ENCODE peak calls at places on chromosome 6, in five cellular contexts. R is adipocyte, W is HFF-Myc, F is GM20000, M is heart right ventricle. U is an unnamed sample.

GRCh38 chr6:148758492-148758891 is 11.7 kb downstream of the UST start:
- DNase-seq in M (peak), W (no peak), R (no peak), F (peak), U (no peak)

GRCh38 chr6:130717657-130718056 is 109.5 kb upstream of the SMLR1 start:
- DNase-seq in R (no peak), F (no peak), M (no peak), W (no peak), U (no peak)

GRCh38 chr6:167569879-167570278 is 245.0 kb downstream of the TTLL2 start:
- DNase-seq in W (no peak), M (no peak), R (no peak), F (no peak), U (no peak)

GRCh38 chr6:164370773-164371172 is 938.6 kb downstream of the C6orf118 start:
- DNase-seq in R (no peak), F (no peak), W (no peak), M (no peak), U (no peak)

GRCh38 chr6:35727206-35727934 is 9.5 kb upstream of the ARMC12 start:
- DNase-seq in W (no peak), R (peak), M (peak), F (no peak), U (peak)

GRCh38 chr6:139597781-139598368 is 223.4 kb upstream of the CITED2 start:
- DNase-seq in M (peak), F (no peak), R (peak), W (peak), U (peak)

GRCh38 chr6:70280462-70280861 is 22.4 kb downstream of the COL9A1 start:
- DNase-seq in M (no peak), W (no peak), F (no peak), R (no peak), U (peak)

GRCh38 chr6:121434037-121434770 is 1.2 kb upstream of the GJA1 start:
- DNase-seq in F (no peak), M (no peak), W (no peak), R (peak), U (no peak)

GRCh38 chr6:132392792-132393191 is 8.5 kb downstream of the MOXD1 start:
- DNase-seq in W (no peak), F (no peak), M (no peak), R (no peak), U (no peak)

GRCh38 chr6:18207949-18208348 is 52.7 kb downstream of the KDM1B start:
- DNase-seq in R (no peak), W (no peak), F (no peak), M (no peak), U (no peak)

GRCh38 chr6:121823437-121823851 is 388.0 kb downstream of the GJA1 start:
- DNase-seq in W (peak), R (peak), F (no peak), M (no peak), U (no peak)

GRCh38 chr6:54074591-54075195 is 36.5 kb upstream of the MLIP start:
- DNase-seq in R (peak), M (peak), F (no peak), W (no peak), U (no peak)

GRCh38 chr6:162777091-162777490 is 49.3 kb downstream of the PACRG start:
- DNase-seq in R (no peak), W (no peak), M (no peak), F (no peak), U (no peak)

GRCh38 chr6:54248319-54248718 is 59.9 kb upstream of the TINAG start:
- DNase-seq in R (no peak), M (no peak), F (no peak), W (no peak), U (no peak)

GRCh38 chr6:148513145-148514071 is 170.8 kb downstream of the SASH1 start:
- DNase-seq in W (peak), M (peak), R (peak), F (no peak), U (no peak)

GRCh38 chr6:147238164-147238563 is 33.9 kb downstream of the STXBP5 start:
- DNase-seq in W (no peak), F (no peak), R (no peak), M (no peak), U (no peak)

GRCh38 chr6:81026041-81026553 is 726.4 kb downstream of the TENT5A start:
- DNase-seq in M (no peak), F (no peak), R (no peak), W (no peak), U (no peak)

GRCh38 chr6:154012852-154013251 is 26.2 kb upstream of the OPRM1 start:
- DNase-seq in R (no peak), M (no peak), F (no peak), W (no peak), U (no peak)

GRCh38 chr6:15400572-15401004 is 154.7 kb downstream of the JARID2 start:
- DNase-seq in F (no peak), M (peak), R (no peak), W (no peak), U (peak)

GRCh38 chr6:163780993-163781392 is 366.5 kb downstream of the QKI start:
- DNase-seq in F (no peak), R (no peak), M (peak), W (no peak), U (no peak)